ENCODE peak calls at places on chromosome 11, in ten cellular contexts. Q, H, I, A, B, L, X, D, E and W are unnamed samples.

GRCh38 chr11:128502736-128503135 is 84.6 kb downstream of the ETS1 start:
- DNase-seq in Q (no peak), H (no peak), I (peak; percentile 46), A (no peak), B (no peak), L (no peak), X (no peak), D (no peak), E (no peak), W (no peak)

GRCh38 chr11:8019671-8020597 is 32.8 kb downstream of the EIF3F start:
- DNase-seq in Q (no peak), H (peak; percentile 45), I (no peak), A (no peak), B (no peak), L (no peak), X (no peak), D (no peak), E (no peak), W (peak; percentile 37)

GRCh38 chr11:77198440-77198849 is 70.4 kb downstream of the MYO7A start:
- DNase-seq in Q (peak; percentile 72), H (peak; percentile 85), I (peak; percentile 53), A (peak; percentile 50), B (peak; percentile 41), L (peak; percentile 50), X (no peak), D (no peak), E (no peak), W (peak; percentile 14)

GRCh38 chr11:94849836-94850235 is 81.7 kb downstream of the AMOTL1 start:
- DNase-seq in Q (no peak), H (no peak), I (no peak), A (no peak), B (no peak), L (no peak), X (peak; percentile 38), D (no peak), E (no peak), W (peak; percentile 42)

GRCh38 chr11:87895021-87895420 is 280.2 kb downstream of the RAB38 start:
- DNase-seq in Q (no peak), H (no peak), I (no peak), A (no peak), B (no peak), L (no peak), X (no peak), D (no peak), E (no peak), W (no peak)

GRCh38 chr11:27540051-27540450 is 33.5 kb upstream of the LIN7C start:
- DNase-seq in Q (no peak), H (no peak), I (no peak), A (no peak), B (no peak), L (no peak), X (no peak), D (no peak), E (no peak), W (no peak)

GRCh38 chr11:131391161-131391560 is 20.7 kb downstream of the NTM start:
- DNase-seq in Q (no peak), H (no peak), I (no peak), A (no peak), B (no peak), L (no peak), X (no peak), D (no peak), E (no peak), W (no peak)

GRCh38 chr11:96329419-96329818 is 13.6 kb downstream of the MAML2 start:
- DNase-seq in Q (peak; percentile 61), H (no peak), I (no peak), A (no peak), B (no peak), L (no peak), X (no peak), D (no peak), E (no peak), W (no peak)

DNA sequence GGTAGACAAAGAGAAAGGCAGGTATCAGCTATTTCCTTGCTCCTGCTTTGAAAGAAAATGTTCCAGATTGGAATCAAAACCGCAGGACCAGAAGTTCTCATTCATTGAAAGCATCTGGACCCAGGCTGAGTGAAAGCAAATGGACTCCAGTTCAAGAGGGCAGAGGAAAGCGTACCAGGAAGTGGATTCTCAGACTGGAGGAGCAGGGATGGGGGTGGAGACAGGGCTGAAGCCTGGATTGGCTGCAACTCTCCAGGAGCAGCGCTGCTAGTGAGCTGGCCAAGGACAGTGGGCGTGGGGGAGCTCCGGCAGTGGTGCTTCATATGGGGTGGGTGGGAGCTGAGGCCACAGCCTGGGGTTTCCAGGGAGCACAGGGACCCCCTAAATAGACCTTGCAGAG is 103.5 kb upstream of the NECTIN1 start:
- DNase-seq in Q (no peak), H (no peak), I (no peak), A (no peak), B (peak; percentile 11), L (no peak), X (peak; percentile 14), D (peak; percentile 70), E (no peak), W (peak; percentile 69)
- TF ChIP-seq EP300 in Q (no peak), H (no peak), I (no peak), A (no peak), B (no peak), L (no peak), X (no peak), D (no peak), E (no peak), W (no peak)

DNA sequence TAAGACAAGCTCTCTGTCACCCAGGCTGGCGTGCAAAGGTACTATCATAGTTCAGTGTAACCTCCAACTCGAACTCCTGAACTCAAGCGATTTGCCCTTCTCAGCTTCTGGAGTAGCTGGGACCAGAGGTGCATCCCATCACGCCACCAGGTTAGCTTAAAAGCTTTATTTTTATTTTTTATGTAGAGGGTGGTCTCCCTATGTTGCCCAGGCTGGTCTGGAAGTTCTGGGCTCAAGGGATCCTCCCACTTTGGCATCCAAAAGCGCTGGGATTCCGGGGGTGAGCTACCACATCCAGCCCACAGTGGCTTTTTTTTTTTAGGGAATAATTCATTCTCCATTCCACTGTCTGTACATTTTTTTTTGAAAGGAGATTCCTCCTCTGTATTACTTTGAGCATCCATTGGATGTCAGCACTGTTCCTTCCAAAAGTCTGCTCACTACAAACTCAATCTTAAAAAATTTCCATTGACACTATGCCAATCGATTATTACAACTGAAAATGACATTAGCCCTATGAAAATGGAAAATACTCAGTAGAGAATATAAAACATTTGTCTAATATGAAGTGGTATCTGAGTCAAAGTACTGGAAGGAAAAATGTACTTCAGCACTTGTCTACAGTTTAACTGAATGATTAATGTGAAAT is 1.3 kb upstream of the LPXN start:
- DNase-seq in Q (peak; percentile 38), H (no peak), I (peak; percentile 23), A (peak; percentile 61), B (peak; percentile 36), L (no peak), X (no peak), D (no peak), E (no peak), W (peak; percentile 34)
- H3K4me3 ChIP-seq in Q (peak overlapping the region; percentile 63), H (peak overlapping the region; percentile 100), I (peak overlapping the region; percentile 98), A (peak overlapping the region; percentile 100), B (peak overlapping the region; percentile 98), L (peak overlapping the region; percentile 99), X (peak overlapping the region; percentile 99), D (peak overlapping the region; percentile 100), E (peak overlapping the region; percentile 77), W (peak overlapping the region; percentile 95)

DNA sequence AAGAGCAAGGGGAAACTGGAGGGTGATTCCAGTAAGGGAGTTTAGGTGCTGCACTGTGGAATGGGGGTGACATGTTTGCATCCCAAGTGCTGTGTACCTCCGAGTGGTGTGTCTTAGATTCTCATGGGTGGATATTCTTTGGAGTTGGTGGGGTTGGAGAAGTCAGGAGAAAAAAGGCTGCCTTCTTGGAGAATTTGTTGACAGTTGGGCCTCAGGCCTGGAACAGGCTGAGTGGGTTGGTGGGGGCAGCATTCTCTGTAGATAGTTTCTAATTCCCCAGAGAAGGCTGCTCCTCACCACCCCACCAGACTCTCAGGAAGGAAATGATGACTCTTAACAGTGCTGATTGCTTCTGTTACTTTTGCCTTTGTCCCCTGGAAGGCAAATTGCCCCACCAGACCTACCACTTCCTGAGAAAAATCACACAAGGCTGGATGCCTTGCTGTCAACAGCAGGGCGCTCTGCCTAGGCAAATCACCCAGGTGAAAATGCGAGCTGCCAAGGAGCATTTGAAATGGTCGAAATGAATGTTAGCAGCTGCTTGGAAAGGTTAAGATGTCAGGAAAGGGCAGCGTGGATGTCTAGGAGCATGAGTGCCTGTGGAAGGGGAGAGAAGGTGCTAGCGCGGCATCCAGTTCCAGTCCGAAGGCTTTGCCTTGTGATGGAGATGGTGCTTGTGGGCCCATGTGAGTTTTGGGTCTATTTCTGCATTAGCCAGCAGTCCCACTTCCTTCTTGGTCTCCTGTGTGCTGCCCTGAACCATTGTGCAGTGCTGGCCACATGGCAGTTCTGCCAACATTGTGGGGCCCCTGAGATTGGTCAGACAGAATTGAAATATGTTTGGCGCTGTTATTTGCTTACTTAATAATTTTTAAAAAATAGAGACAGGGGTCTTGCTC is 29.7 kb upstream of the SORL1-AS1 start:
- DNase-seq in Q (no peak), H (no peak), I (no peak), A (no peak), B (no peak), L (no peak), X (no peak), D (peak; percentile 24), E (peak; percentile 93), W (no peak)
- TF ChIP-seq POLR2A in Q (no peak), H (no peak), I (no peak), A (no peak), B (no peak), L (no peak), X (no peak), D (no peak), E (no peak), W (no peak)

GRCh38 chr11:93219440-93219839 is 21.6 kb upstream of the SLC36A4 start:
- DNase-seq in Q (no peak), H (no peak), I (no peak), A (no peak), B (no peak), L (no peak), X (no peak), D (no peak), E (no peak), W (no peak)

GRCh38 chr11:93216511-93217121 is 18.8 kb upstream of the SLC36A4 start:
- DNase-seq in Q (no peak), H (no peak), I (no peak), A (no peak), B (no peak), L (no peak), X (no peak), D (no peak), E (no peak), W (no peak)

GRCh38 chr11:93221539-93221938 is 23.7 kb upstream of the SLC36A4 start:
- DNase-seq in Q (no peak), H (no peak), I (no peak), A (no peak), B (no peak), L (no peak), X (no peak), D (peak; percentile 28), E (no peak), W (no peak)

GRCh38 chr11:93225642-93226041 is 27.9 kb upstream of the SLC36A4 start:
- DNase-seq in Q (peak; percentile 9), H (no peak), I (peak; percentile 9), A (no peak), B (no peak), L (no peak), X (no peak), D (no peak), E (no peak), W (no peak)

DNA sequence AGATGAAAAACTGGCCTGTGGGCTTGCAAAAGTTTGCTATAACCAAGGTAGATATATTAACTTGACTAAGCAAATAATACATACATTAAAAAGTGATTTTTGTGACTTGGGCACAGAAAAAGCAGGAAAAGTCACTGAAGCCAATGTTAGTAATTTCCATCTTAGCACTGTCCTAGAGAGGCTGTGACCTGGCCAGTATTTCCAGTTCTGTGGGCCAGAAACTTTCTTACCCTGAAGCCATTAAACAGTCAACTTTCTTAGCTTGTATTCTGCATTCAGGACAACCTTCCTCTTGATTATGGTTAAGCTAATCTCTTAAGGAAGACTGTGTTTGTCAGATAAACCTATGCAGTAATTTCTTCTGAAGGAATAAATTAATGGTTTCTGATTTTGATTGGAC is 22.3 kb upstream of the SLC36A4 start:
- DNase-seq in Q (no peak), H (no peak), I (no peak), A (no peak), B (no peak), L (no peak), X (no peak), D (no peak), E (no peak), W (no peak)
- TF ChIP-seq EP300 in Q (no peak), H (no peak), I (no peak), A (no peak), B (no peak), L (no peak), X (no peak), D (no peak), E (no peak), W (no peak)